ENCODE peak calls at places on chromosomes 12 and 14, in seven cellular contexts. One of them, this sample, is unnamed.

GRCh38 chr12:70660620-70661219 is 23.5 kb upstream of the PTPRB start:
- DNase-seq in fibroblast of lung: peak
- DNase-seq in astrocyte: peak
- DNase-seq in endothelial cell of umbilical vein: peak
- DNase-seq in endodermal cell: no peak
- DNase-seq in neural progenitor cell: no peak
- DNase-seq in mammary epithelial cell: peak
- DNase-seq in this sample: no peak

GRCh38 chr14:67416810-67417209 is 4.8 kb upstream of the PLEK2 start:
- DNase-seq in fibroblast of lung: no peak
- DNase-seq in neural progenitor cell: no peak
- DNase-seq in astrocyte: no peak
- DNase-seq in endothelial cell of umbilical vein: no peak
- DNase-seq in endodermal cell: no peak
- DNase-seq in mammary epithelial cell: no peak
- DNase-seq in this sample: no peak

GRCh38 chr12:42590324-42590934 is 883 bp upstream of the PRICKLE1 start:
- DNase-seq in mammary epithelial cell: peak
- DNase-seq in endothelial cell of umbilical vein: peak
- DNase-seq in neural progenitor cell: peak
- DNase-seq in fibroblast of lung: peak
- DNase-seq in endodermal cell: peak
- DNase-seq in astrocyte: no peak
- DNase-seq in this sample: peak

GRCh38 chr14:78403278-78403815 is 233.2 kb downstream of the NRXN3 start:
- DNase-seq in neural progenitor cell: peak
- DNase-seq in astrocyte: peak
- DNase-seq in mammary epithelial cell: peak
- DNase-seq in endodermal cell: peak
- DNase-seq in endothelial cell of umbilical vein: no peak
- DNase-seq in fibroblast of lung: peak
- DNase-seq in this sample: no peak

GRCh38 chr12:109829667-109830066 is 3.5 kb downstream of the TRPV4 start:
- DNase-seq in endothelial cell of umbilical vein: no peak
- DNase-seq in fibroblast of lung: no peak
- DNase-seq in endodermal cell: no peak
- DNase-seq in neural progenitor cell: no peak
- DNase-seq in mammary epithelial cell: no peak
- DNase-seq in astrocyte: no peak
- DNase-seq in this sample: no peak

GRCh38 chr14:91063119-91063518 is 2.7 kb upstream of the RPS6KA5 start:
- DNase-seq in fibroblast of lung: no peak
- DNase-seq in neural progenitor cell: no peak
- DNase-seq in mammary epithelial cell: peak
- DNase-seq in astrocyte: no peak
- DNase-seq in endothelial cell of umbilical vein: no peak
- DNase-seq in endodermal cell: no peak
- DNase-seq in this sample: no peak

GRCh38 chr14:98234208-98234607 is 1037.8 kb downstream of the BCL11B start:
- DNase-seq in endothelial cell of umbilical vein: no peak
- DNase-seq in fibroblast of lung: peak
- DNase-seq in neural progenitor cell: no peak
- DNase-seq in astrocyte: peak
- DNase-seq in mammary epithelial cell: peak
- DNase-seq in endodermal cell: no peak
- DNase-seq in this sample: no peak

GRCh38 chr14:93005838-93006237 is 82.9 kb downstream of the CHGA start:
- DNase-seq in endodermal cell: no peak
- DNase-seq in astrocyte: no peak
- DNase-seq in mammary epithelial cell: no peak
- DNase-seq in endothelial cell of umbilical vein: no peak
- DNase-seq in fibroblast of lung: no peak
- DNase-seq in neural progenitor cell: no peak
- DNase-seq in this sample: no peak

GRCh38 chr14:94009767-94010166 is 12.7 kb downstream of the CCDC197 start:
- DNase-seq in mammary epithelial cell: peak
- DNase-seq in neural progenitor cell: no peak
- DNase-seq in astrocyte: peak
- DNase-seq in endothelial cell of umbilical vein: no peak
- DNase-seq in endodermal cell: no peak
- DNase-seq in fibroblast of lung: peak
- DNase-seq in this sample: no peak

GRCh38 chr14:69880051-69880487 is 853 bp downstream of the SMOC1 start:
- DNase-seq in fibroblast of lung: no peak
- DNase-seq in endothelial cell of umbilical vein: no peak
- DNase-seq in endodermal cell: peak
- DNase-seq in mammary epithelial cell: peak
- DNase-seq in neural progenitor cell: peak
- DNase-seq in astrocyte: no peak
- DNase-seq in this sample: no peak

GRCh38 chr12:43795716-43796282 is 10.3 kb downstream of the TWF1 start:
- DNase-seq in astrocyte: no peak
- DNase-seq in fibroblast of lung: no peak
- DNase-seq in mammary epithelial cell: no peak
- DNase-seq in endothelial cell of umbilical vein: no peak
- DNase-seq in neural progenitor cell: no peak
- DNase-seq in endodermal cell: no peak
- DNase-seq in this sample: no peak

GRCh38 chr14:91059576-91060471 is 617 bp downstream of the RPS6KA5 start:
- DNase-seq in astrocyte: no peak
- DNase-seq in neural progenitor cell: peak
- DNase-seq in endothelial cell of umbilical vein: peak
- DNase-seq in endodermal cell: peak
- DNase-seq in mammary epithelial cell: peak
- DNase-seq in fibroblast of lung: no peak
- DNase-seq in this sample: peak

GRCh38 chr12:8629486-8630033 is 16.9 kb upstream of the AICDA start:
- DNase-seq in endodermal cell: no peak
- DNase-seq in endothelial cell of umbilical vein: no peak
- DNase-seq in astrocyte: peak
- DNase-seq in neural progenitor cell: no peak
- DNase-seq in fibroblast of lung: peak
- DNase-seq in mammary epithelial cell: peak
- DNase-seq in this sample: no peak

GRCh38 chr12:109573914-109574244 is 285 bp downstream of the MVK start:
- DNase-seq in neural progenitor cell: no peak
- DNase-seq in mammary epithelial cell: no peak
- DNase-seq in fibroblast of lung: no peak
- DNase-seq in astrocyte: no peak
- DNase-seq in endodermal cell: no peak
- DNase-seq in endothelial cell of umbilical vein: no peak
- DNase-seq in this sample: no peak

GRCh38 chr14:90759370-90760054 is 56.7 kb downstream of the TTC7B start:
- DNase-seq in fibroblast of lung: no peak
- DNase-seq in mammary epithelial cell: no peak
- DNase-seq in endothelial cell of umbilical vein: no peak
- DNase-seq in astrocyte: no peak
- DNase-seq in neural progenitor cell: no peak
- DNase-seq in endodermal cell: no peak
- DNase-seq in this sample: no peak

GRCh38 chr14:91264151-91265150 is 19.9 kb upstream of the GPR68 start:
- DNase-seq in astrocyte: no peak
- DNase-seq in mammary epithelial cell: no peak
- DNase-seq in endodermal cell: peak
- DNase-seq in endothelial cell of umbilical vein: no peak
- DNase-seq in fibroblast of lung: no peak
- DNase-seq in neural progenitor cell: peak
- DNase-seq in this sample: peak

GRCh38 chr12:94140556-94140955 is 7.8 kb upstream of the PLXNC1 start:
- DNase-seq in endothelial cell of umbilical vein: no peak
- DNase-seq in astrocyte: no peak
- DNase-seq in endodermal cell: peak
- DNase-seq in neural progenitor cell: peak
- DNase-seq in mammary epithelial cell: no peak
- DNase-seq in fibroblast of lung: no peak
- DNase-seq in this sample: peak

GRCh38 chr12:123897221-123897620 is 75.4 kb downstream of the CCDC92 start:
- DNase-seq in mammary epithelial cell: peak
- DNase-seq in fibroblast of lung: peak
- DNase-seq in endothelial cell of umbilical vein: no peak
- DNase-seq in astrocyte: peak
- DNase-seq in endodermal cell: no peak
- DNase-seq in neural progenitor cell: no peak
- DNase-seq in this sample: no peak
- H3K9ac ChIP-seq in mammary epithelial cell: no peak
- H3K9ac ChIP-seq in fibroblast of lung: no peak
- H3K9ac ChIP-seq in endothelial cell of umbilical vein: no peak
- H3K9ac ChIP-seq in astrocyte: no peak
- H3K9ac ChIP-seq in endodermal cell: no peak
- H3K9ac ChIP-seq in neural progenitor cell: no peak
- H3K9ac ChIP-seq in this sample: no peak

DNA sequence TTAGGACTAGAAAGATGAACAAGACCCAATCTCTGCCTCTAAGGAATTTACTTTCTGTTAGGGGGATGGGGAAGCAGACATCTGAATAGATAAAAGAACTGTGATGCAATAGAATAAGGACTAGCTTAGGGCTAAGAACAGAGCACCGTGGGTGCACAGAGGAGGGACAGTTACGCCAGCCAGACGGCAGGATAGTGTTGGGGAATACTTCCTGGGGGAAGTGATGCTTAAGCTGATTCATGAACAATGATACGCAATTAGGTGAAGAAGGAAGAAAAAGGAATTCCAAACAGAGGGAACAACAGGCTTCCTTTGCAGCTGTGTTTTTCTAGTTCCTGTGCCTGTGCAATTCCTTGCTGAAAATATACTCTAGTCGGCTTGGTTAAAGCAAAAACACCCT is 501.1 kb downstream of the APAF1 start:
- DNase-seq in fibroblast of lung: no peak
- DNase-seq in neural progenitor cell: peak
- DNase-seq in endodermal cell: no peak
- DNase-seq in mammary epithelial cell: no peak
- DNase-seq in endothelial cell of umbilical vein: no peak
- DNase-seq in astrocyte: no peak
- DNase-seq in this sample: no peak
- H3K9ac ChIP-seq in fibroblast of lung: no peak
- H3K9ac ChIP-seq in neural progenitor cell: no peak
- H3K9ac ChIP-seq in endodermal cell: no peak
- H3K9ac ChIP-seq in mammary epithelial cell: no peak
- H3K9ac ChIP-seq in endothelial cell of umbilical vein: no peak
- H3K9ac ChIP-seq in astrocyte: no peak
- H3K9ac ChIP-seq in this sample: no peak

DNA sequence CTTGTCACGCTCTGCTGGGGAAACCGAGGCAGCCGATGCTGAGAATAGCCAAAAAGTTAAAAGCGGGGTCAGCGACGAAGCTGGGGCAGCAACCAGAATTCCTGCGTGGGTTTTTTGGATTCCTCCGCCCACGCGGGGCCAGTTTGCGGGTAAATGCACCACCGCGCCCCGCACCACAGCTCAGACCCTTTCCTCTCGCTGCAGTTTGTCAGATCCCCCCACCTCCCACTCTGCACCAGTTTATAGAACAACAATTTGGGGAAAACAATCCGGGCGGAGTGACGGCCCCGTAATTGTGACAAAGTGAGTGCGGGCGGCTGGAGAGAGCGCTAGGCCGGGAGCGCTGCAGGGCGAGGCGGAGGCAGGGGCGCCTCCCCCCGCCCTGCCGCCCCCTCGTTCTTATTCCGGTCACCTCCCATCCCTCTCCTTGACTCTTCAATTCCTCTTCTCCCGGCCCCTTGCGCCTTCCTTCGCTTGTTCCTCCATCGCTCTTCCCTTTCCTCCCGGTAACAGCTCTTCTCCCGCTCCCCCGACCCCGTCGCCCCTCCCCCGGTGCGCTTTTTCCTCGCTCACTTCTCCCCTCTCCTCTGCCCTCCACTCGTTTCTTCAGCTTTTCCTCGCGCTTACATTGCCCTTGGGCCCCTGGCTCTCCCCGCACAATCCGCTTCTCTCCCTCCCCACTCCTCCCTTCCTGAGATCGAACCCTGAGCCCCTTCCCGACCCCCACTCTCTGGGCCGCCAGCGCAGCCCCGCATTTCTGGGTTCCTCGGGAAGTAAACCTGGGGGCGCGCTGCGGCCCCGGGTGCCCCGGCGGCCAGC is 639 bp upstream of the DNAJC22 start:
- DNase-seq in endodermal cell: peak
- DNase-seq in endothelial cell of umbilical vein: no peak
- DNase-seq in neural progenitor cell: no peak
- DNase-seq in astrocyte: no peak
- DNase-seq in mammary epithelial cell: no peak
- DNase-seq in fibroblast of lung: no peak
- DNase-seq in this sample: peak
- H3K9ac ChIP-seq in endodermal cell: no peak
- H3K9ac ChIP-seq in endothelial cell of umbilical vein: no peak
- H3K9ac ChIP-seq in neural progenitor cell: no peak
- H3K9ac ChIP-seq in astrocyte: peak
- H3K9ac ChIP-seq in mammary epithelial cell: no peak
- H3K9ac ChIP-seq in fibroblast of lung: no peak
- H3K9ac ChIP-seq in this sample: no peak

GRCh38 chr12:13208533-13209278 is 12.2 kb downstream of the EMP1 start:
- DNase-seq in neural progenitor cell: peak
- DNase-seq in endothelial cell of umbilical vein: no peak
- DNase-seq in mammary epithelial cell: no peak
- DNase-seq in endodermal cell: peak
- DNase-seq in fibroblast of lung: no peak
- DNase-seq in astrocyte: no peak
- DNase-seq in this sample: peak

GRCh38 chr12:13203028-13203922 is 6.7 kb downstream of the EMP1 start:
- DNase-seq in neural progenitor cell: peak
- DNase-seq in mammary epithelial cell: no peak
- DNase-seq in endothelial cell of umbilical vein: peak
- DNase-seq in astrocyte: no peak
- DNase-seq in endodermal cell: peak
- DNase-seq in fibroblast of lung: no peak
- DNase-seq in this sample: peak

GRCh38 chr12:13204428-13204827 is 7.9 kb downstream of the EMP1 start:
- DNase-seq in mammary epithelial cell: no peak
- DNase-seq in astrocyte: peak
- DNase-seq in neural progenitor cell: peak
- DNase-seq in endodermal cell: peak
- DNase-seq in fibroblast of lung: peak
- DNase-seq in endothelial cell of umbilical vein: peak
- DNase-seq in this sample: peak

GRCh38 chr12:13206560-13206897 is 10.0 kb downstream of the EMP1 start:
- DNase-seq in endodermal cell: no peak
- DNase-seq in mammary epithelial cell: no peak
- DNase-seq in neural progenitor cell: no peak
- DNase-seq in fibroblast of lung: no peak
- DNase-seq in astrocyte: no peak
- DNase-seq in endothelial cell of umbilical vein: no peak
- DNase-seq in this sample: no peak

DNA sequence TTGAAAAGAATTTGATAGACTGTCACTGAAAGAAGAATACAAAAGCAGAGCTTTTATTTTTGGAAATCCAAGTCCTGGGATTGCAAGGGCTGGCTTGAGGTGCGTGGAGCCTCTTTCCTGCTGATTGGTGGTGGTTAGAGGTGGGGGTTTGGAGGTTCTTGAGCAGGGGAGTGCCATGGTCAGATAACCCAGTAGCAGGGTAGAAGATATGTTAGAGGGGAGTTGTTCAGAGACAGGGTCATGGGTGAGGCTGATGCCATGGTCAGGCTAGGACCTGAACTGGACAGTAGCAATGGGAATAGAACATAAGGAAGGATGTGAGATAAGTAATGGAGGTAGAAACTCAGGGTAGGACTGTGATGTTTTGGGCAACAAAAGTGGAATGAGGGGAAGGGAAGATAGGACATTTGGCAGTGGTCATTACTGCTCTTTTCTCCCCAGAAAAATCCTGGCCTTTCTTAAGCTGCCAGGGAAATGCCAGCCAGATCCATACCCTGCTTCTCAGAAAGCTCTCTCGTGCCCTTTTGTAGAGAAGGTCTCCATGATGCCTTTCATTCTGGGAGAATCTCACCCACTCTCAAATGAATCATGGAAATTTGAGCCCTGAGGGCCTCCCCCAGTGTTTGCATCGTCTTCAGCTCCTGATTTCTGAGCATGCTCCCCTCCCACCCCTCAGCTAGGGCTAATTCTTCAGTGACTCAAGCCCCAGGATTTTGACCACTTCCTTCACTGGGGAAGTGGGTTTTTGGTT is 9.5 kb downstream of the EMP1 start:
- DNase-seq in fibroblast of lung: peak
- DNase-seq in neural progenitor cell: no peak
- DNase-seq in astrocyte: peak
- DNase-seq in endothelial cell of umbilical vein: peak
- DNase-seq in endodermal cell: no peak
- DNase-seq in mammary epithelial cell: peak
- DNase-seq in this sample: no peak
- H3K9ac ChIP-seq in fibroblast of lung: peak
- H3K9ac ChIP-seq in neural progenitor cell: no peak
- H3K9ac ChIP-seq in astrocyte: peak
- H3K9ac ChIP-seq in endothelial cell of umbilical vein: peak
- H3K9ac ChIP-seq in endodermal cell: no peak
- H3K9ac ChIP-seq in mammary epithelial cell: peak
- H3K9ac ChIP-seq in this sample: no peak